ENCODE peak calls at places on chromosome 10, in six cellular contexts. H, T, A, B, G and I are unnamed samples.

GRCh38 chr10:123356799-123357198 is 202.6 kb downstream of the BUB3 start:
- DNase-seq in H (no peak), G (no peak), T (no peak), B (no peak), A (no peak), I (no peak)

GRCh38 chr10:59601985-59602384 is 107.7 kb downstream of the SLC16A9 start:
- DNase-seq in G (no peak), B (no peak), H (no peak), A (no peak), T (no peak), I (no peak)

GRCh38 chr10:110209399-110209925 is 2.1 kb downstream of the MXI1 start:
- DNase-seq in A (peak), T (peak), H (peak), G (peak), B (peak), I (peak)

GRCh38 chr10:106078796-106079576 is 1085.5 kb downstream of the SORCS1 start:
- DNase-seq in G (no peak), B (no peak), H (no peak), A (no peak), T (peak), I (no peak)

GRCh38 chr10:78505657-78506056 is 472.0 kb downstream of the RPS24 start:
- DNase-seq in H (no peak), G (no peak), A (no peak), T (no peak), B (no peak), I (no peak)

GRCh38 chr10:73997479-73997805 is 474 bp upstream of the VCL start:
- DNase-seq in T (peak), G (peak), H (peak), A (no peak), B (no peak), I (no peak)

GRCh38 chr10:60810437-60811182 is 32.3 kb downstream of the CDK1 start:
- DNase-seq in H (no peak), A (no peak), T (no peak), G (no peak), B (no peak), I (no peak)

GRCh38 chr10:132885451-132886210 is 56.7 kb downstream of the CFAP46 start:
- DNase-seq in A (peak), B (no peak), G (peak), T (no peak), H (no peak), I (no peak)

GRCh38 chr10:95560288-95561199 is 627 bp downstream of the SORBS1 start:
- DNase-seq in H (peak), A (peak), G (peak), B (peak), T (no peak), I (no peak)

GRCh38 chr10:110067960-110068770 is 60.4 kb downstream of the ADD3 start:
- DNase-seq in T (no peak), A (no peak), B (peak), H (no peak), G (no peak), I (no peak)

GRCh38 chr10:25261571-25261970 is 86.8 kb downstream of the GPR158 start:
- DNase-seq in T (no peak), B (no peak), G (no peak), A (no peak), H (no peak), I (no peak)

GRCh38 chr10:133258818-133259602 is 17.7 kb downstream of the ADAM8 start:
- DNase-seq in T (peak), A (no peak), H (peak), G (peak), B (no peak), I (peak)

GRCh38 chr10:6130851-6131470 is 42.1 kb downstream of the RBM17 start:
- DNase-seq in A (no peak), B (no peak), T (no peak), H (no peak), G (no peak), I (no peak)

GRCh38 chr10:104309980-104310978 is 28.0 kb downstream of the ITPRIP start:
- DNase-seq in A (no peak), G (no peak), T (no peak), B (no peak), H (peak), I (peak)

GRCh38 chr10:30870926-30871325 is 160.7 kb downstream of the ZNF438 start:
- DNase-seq in G (no peak), B (no peak), H (no peak), T (no peak), A (no peak), I (no peak)

GRCh38 chr10:64952042-64952441 is 1430.8 kb downstream of the REEP3 start:
- DNase-seq in G (no peak), H (no peak), B (no peak), T (no peak), A (no peak), I (no peak)

GRCh38 chr10:8306685-8307364 is 252.3 kb downstream of the GATA3 start:
- DNase-seq in G (no peak), H (no peak), T (no peak), B (no peak), A (no peak), I (no peak)

GRCh38 chr10:46048152-46048551 is 2.1 kb upstream of the MSMB start:
- DNase-seq in H (no peak), A (no peak), G (no peak), T (no peak), B (no peak), I (no peak)

GRCh38 chr10:122849900-122850605 is 4.4 kb upstream of the CUZD1 start:
- DNase-seq in T (no peak), A (no peak), B (no peak), G (no peak), H (no peak), I (no peak)

GRCh38 chr10:70435241-70436085 is 6.0 kb downstream of the NODAL start:
- DNase-seq in A (peak), T (no peak), H (no peak), B (no peak), G (no peak), I (no peak)

GRCh38 chr10:18044976-18045720 is 93.4 kb downstream of the SLC39A12 start:
- DNase-seq in A (no peak), G (no peak), B (no peak), H (no peak), T (no peak), I (no peak)

GRCh38 chr10:12981570-12981969 is 19.9 kb downstream of the CCDC3 start:
- DNase-seq in H (no peak), T (peak), A (no peak), B (no peak), G (no peak), I (no peak)

GRCh38 chr10:3897156-3897555 is 112.1 kb upstream of the KLF6 start:
- DNase-seq in B (no peak), G (no peak), A (no peak), H (no peak), T (no peak), I (no peak)

GRCh38 chr10:121668336-121669009 is 70.2 kb upstream of the FGFR2 start:
- DNase-seq in H (no peak), B (no peak), T (no peak), A (peak), G (peak), I (no peak)

GRCh38 chr10:126233182-126233581 is 155.1 kb downstream of the ADAM12 start:
- DNase-seq in G (no peak), H (no peak), T (no peak), A (no peak), B (no peak), I (no peak)

GRCh38 chr10:132162590-132163277 is 24.0 kb upstream of the DPYSL4 start:
- DNase-seq in G (peak), A (peak), H (no peak), B (no peak), T (no peak), I (no peak)

GRCh38 chr10:14397069-14397468 is 66.3 kb upstream of the FRMD4A start:
- DNase-seq in G (peak), A (no peak), T (peak), H (peak), B (no peak), I (no peak)

GRCh38 chr10:95907454-95908253 is at the start of gene CC2D2B:
- DNase-seq in A (peak), T (peak), H (peak), G (peak), B (peak), I (peak)

GRCh38 chr10:53697038-53697437 is 924.5 kb upstream of the MBL2 start:
- DNase-seq in H (no peak), B (no peak), G (no peak), T (no peak), A (no peak), I (no peak)

GRCh38 chr10:4434536-4435071 is 391.4 kb upstream of the AKR1E2 start:
- DNase-seq in G (no peak), H (no peak), B (no peak), T (no peak), A (no peak), I (no peak)

GRCh38 chr10:110471566-110472139 is 26.1 kb upstream of the DUSP5 start:
- DNase-seq in G (no peak), H (no peak), T (no peak), B (no peak), A (no peak), I (no peak)

DNA sequence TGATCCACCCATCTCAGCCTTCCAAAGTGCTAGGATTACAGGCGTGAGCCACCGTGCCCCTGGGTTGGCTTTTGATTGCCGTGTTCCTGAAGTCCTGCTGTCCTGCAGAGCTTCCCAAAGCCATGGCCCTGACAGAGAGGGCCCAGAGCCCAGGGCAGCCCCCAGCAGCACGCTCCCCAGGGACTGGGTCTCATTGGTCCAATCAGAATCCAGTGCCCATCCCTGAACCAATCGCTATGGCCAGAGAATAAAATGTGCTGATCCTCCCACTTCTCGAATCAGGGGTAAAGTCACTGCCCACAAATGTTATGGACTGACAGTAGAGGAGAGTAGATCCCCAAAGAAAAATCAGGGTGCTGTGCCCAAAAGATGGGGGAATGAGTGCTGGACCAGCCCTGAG is 5.0 kb upstream of the C10orf105 start:
- DNase-seq in H (no peak), A (no peak), T (no peak), B (no peak), G (no peak), I (no peak)
- TF ChIP-seq CTCF in H (no peak), A (no peak), T (no peak), B (no peak), G (no peak), I (no peak)

GRCh38 chr10:83922246-83922860 is 217.0 kb upstream of the GHITM start:
- DNase-seq in B (no peak), H (no peak), G (no peak), T (no peak), A (no peak), I (no peak)

GRCh38 chr10:83915801-83916200 is 223.5 kb upstream of the GHITM start:
- DNase-seq in G (no peak), B (no peak), H (no peak), T (no peak), A (no peak), I (no peak)

GRCh38 chr10:83919187-83919586 is 220.1 kb upstream of the GHITM start:
- DNase-seq in T (no peak), H (no peak), B (no peak), G (no peak), A (no peak), I (no peak)

DNA sequence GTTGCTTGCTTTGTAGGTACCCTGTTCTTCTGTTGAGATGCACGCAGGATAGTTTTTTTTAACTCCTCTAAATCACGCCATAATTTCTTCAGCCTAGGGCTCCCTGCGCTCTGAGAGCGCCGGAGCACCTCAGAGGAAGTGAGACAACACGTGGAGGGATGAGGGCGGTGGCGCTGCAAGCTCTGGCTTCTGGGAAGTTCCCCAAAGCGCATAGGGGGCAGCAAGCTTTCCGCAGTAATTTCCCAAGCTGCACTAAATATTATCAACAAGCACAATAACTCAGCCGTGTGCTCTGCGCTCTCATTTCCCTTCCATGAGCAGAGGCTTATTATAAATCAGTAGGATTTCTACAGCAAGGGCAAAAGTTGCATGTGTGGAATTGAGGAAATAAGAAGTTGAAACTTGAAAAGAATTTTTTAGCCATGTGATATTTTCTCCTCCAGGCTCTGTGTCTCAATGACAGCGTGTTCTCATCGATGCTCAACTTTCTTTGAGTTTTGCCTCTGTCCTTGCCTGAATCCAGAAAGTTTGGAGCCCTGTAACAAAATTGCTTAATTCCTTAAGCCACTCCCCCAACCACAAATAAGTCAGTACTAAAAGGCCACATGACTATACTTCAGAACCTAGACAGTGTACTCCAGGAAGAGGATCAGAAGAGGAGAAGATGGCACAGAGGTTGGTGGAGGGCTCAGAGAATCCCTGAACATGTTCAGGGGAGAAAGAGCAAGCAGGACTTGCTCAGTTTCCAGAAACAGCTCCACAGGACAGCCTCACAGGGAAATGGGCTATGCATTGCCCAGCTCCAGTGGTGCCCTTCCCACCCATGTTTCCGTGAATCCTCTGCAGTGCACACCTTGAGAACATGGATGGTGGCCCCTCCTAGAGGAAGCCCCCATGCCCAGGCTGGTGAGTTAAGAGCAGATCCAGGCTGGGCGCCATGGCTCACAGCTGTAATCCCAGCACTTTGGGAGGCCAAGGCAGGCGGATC is 221.5 kb upstream of the GHITM start:
- DNase-seq in B (no peak), G (no peak), T (no peak), H (no peak), A (no peak), I (no peak)
- TF ChIP-seq CTCF in B (peak), G (peak), T (peak), H (no peak), A (no peak), I (no peak)

GRCh38 chr10:118615888-118616287 is 20.4 kb upstream of the PRLHR start:
- DNase-seq in B (peak), G (no peak), T (no peak), H (no peak), A (no peak), I (no peak)
- TF ChIP-seq CTCF in B (no peak), G (no peak), T (no peak), H (no peak), A (no peak), I (no peak)

GRCh38 chr10:27504007-27504890 is at the start of gene RAB18:
- DNase-seq in B (peak), H (peak), T (peak), G (peak), A (peak), I (peak)
- TF ChIP-seq CTCF in B (peak), H (peak), T (no peak), G (no peak), A (no peak), I (no peak)

DNA sequence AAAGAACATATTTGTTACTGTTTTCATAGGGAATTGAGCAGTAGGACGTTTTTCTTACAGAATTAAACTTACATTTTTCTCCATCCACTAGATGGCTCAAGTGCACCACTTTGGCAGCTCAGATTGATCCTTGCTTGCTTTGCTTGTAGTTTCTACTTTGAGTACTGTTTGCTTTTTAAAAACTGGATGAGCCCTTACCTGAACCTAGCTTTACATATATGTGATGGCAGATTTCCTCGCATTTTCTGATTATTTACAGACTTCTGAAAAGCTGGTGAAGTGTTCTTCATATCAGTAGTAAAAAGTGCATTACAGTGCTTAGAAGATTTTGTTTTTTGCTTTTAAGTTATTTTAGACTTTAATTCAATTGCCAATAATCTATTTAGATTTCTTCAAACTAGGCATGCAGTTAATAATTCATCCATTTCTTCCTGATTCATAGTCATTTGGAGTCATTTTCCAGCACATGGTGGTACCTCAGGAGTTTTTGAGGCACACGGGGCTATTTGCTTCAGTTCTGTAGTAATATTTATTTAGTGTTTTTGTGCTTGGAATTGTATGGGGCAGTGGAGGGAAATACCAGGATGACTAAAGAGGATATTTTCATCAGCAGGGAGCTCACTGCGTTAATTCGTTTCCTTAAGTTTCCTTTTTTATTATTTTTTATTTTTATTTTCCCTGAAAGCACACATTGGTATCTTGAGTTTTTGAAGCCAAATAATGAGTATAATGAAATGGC is 57.3 kb downstream of the MAPK8 start:
- DNase-seq in B (peak), G (no peak), T (peak), A (no peak), H (no peak), I (no peak)
- TF ChIP-seq CTCF in B (peak), G (peak), T (peak), A (peak), H (peak), I (no peak)

GRCh38 chr10:125038637-125039036 is 96.7 kb downstream of the ZRANB1 start:
- DNase-seq in H (no peak), G (peak), A (no peak), T (no peak), B (no peak), I (no peak)
- TF ChIP-seq CTCF in H (peak), G (peak), A (no peak), T (no peak), B (no peak), I (no peak)

DNA sequence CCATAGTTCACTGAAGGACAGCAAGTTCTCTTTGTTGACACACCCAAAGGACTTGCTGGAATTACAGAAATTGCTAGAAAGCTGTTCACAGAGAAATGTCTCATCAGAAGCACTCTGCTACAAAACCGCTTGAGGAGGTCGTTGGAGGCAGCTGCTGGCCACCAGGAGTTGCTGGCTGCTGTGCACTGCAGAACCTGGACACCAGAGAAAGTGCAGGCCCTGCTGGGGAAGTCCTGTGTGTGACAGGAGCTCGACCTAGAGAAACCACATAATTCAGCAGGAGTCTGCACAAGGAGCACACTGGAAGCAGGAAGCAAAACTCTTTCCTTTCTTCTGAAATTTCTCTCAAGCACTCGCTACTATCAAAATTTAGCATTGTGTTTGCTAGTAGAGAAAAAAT is 461.5 kb upstream of the GHITM start:
- DNase-seq in B (no peak), A (no peak), T (no peak), G (no peak), H (no peak), I (no peak)
- TF ChIP-seq CTCF in B (no peak), A (no peak), T (no peak), G (no peak), H (no peak), I (no peak)

DNA sequence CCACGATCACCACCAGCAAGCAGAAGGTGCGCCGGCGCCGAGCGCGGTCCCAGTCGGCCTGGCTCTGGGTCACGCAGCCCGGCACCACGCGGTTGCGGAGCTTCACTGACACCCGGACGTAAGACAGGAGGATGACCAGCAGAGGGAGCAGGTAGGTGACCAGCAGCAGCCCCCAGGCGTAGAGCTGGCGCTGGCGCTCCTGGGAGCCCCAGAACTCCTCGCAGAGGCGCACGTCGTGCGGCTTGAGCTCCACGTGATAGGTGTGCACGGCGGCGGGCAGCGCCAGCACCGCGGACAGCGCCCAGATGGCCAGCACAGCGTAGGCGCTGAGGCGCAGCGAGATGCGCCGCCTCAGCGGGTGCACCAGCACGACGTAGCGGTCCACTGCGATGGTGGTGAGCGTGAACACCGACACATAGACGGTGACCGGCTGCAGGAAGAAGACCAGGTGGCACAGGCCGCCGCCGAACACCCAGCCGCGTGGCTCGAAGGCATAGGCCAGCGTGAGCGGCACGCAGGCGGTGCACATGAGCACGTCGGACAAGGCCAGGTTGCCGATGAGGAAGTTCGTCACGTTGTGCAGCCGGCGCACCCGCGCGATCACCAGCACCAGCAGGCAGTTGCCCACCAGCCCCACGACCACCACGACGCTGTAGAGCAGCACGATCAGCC is 920 bp downstream of the PRLHR start:
- DNase-seq in B (peak), T (no peak), G (peak), H (no peak), A (peak), I (no peak)
- TF ChIP-seq CTCF in B (no peak), T (peak), G (peak), H (peak), A (no peak), I (no peak)

GRCh38 chr10:35150335-35150734 is 23.7 kb downstream of the CREM start:
- DNase-seq in B (no peak), H (no peak), A (no peak), T (no peak), G (no peak), I (no peak)
- TF ChIP-seq CTCF in B (no peak), H (no peak), A (no peak), T (no peak), G (no peak), I (no peak)